ENCODE peak calls at places on chromosomes 4 and X, in nine cellular contexts. C is K562, O is pancreas, F is upper lobe of right lung, G is HepG2, X is A549, N is endothelial cell of umbilical vein, Z is right cardiac atrium, P is adipocyte. L is an unnamed sample.

GRCh38 chr4:9820343-9820742 is 38.9 kb downstream of the DRD5 start:
- DNase-seq in C (no peak), O (no peak), F (no peak), G (no peak), X (no peak), N (no peak), Z (no peak), P (no peak), L (no peak)

GRCh38 chr4:1614502-1614853 is 69.6 kb downstream of the FAM53A start:
- DNase-seq in C (no peak), O (no peak), F (no peak), G (no peak), X (no peak), N (no peak), Z (peak; percentile 45), P (no peak), L (no peak)

GRCh38 chr4:83019794-83020497 is 9.3 kb upstream of the LIN54 start:
- DNase-seq in C (peak; percentile 77), O (no peak), F (no peak), G (no peak), X (no peak), N (no peak), Z (no peak), P (no peak), L (no peak)

GRCh38 chr4:150769845-150770244 is 187.9 kb downstream of the MAB21L2 start:
- DNase-seq in C (no peak), O (no peak), F (no peak), G (no peak), X (no peak), N (no peak), Z (no peak), P (no peak), L (no peak)

GRCh38 chrX:23980063-23980462 is 46.9 kb downstream of the KLHL15 start:
- DNase-seq in C (no peak), O (no peak), F (no peak), G (no peak), X (no peak), N (no peak), Z (no peak), P (no peak), L (no peak)

GRCh38 chr4:42555828-42556227 is 101.1 kb downstream of the ATP8A1 start:
- DNase-seq in C (no peak), O (no peak), F (no peak), G (no peak), X (no peak), N (peak; percentile 28), Z (no peak), P (no peak), L (peak; percentile 22)

GRCh38 chr4:81165853-81166430 is 49.1 kb downstream of the PRKG2 start:
- DNase-seq in C (no peak), O (no peak), F (no peak), G (no peak), X (no peak), N (no peak), Z (no peak), P (no peak), L (no peak)

GRCh38 chr4:39698424-39699009 is 581 bp downstream of the UBE2K start:
- DNase-seq in C (peak; percentile 69), O (peak; percentile 32), F (peak; percentile 76), G (peak; percentile 25), X (no peak), N (peak; percentile 64), Z (peak; percentile 78), P (peak; percentile 76), L (no peak)

GRCh38 chr4:154779362-154779947 is 1.6 kb upstream of the RBM46 start:
- DNase-seq in C (peak; percentile 14), O (no peak), F (no peak), G (peak; percentile 23), X (peak; percentile 42), N (peak; percentile 18), Z (no peak), P (peak; percentile 78), L (no peak)

GRCh38 chr4:101835121-101835904 is 44.8 kb downstream of the BANK1 start:
- DNase-seq in C (no peak), O (no peak), F (no peak), G (peak; percentile 15), X (peak; percentile 69), N (peak; percentile 19), Z (peak; percentile 49), P (peak; percentile 88), L (peak; percentile 66)

GRCh38 chr4:6309755-6310154 is 40.1 kb downstream of the WFS1 start:
- DNase-seq in C (no peak), O (no peak), F (no peak), G (no peak), X (no peak), N (no peak), Z (no peak), P (no peak), L (no peak)
- H3K4me3 ChIP-seq in C (no peak overlapping the region), O (no peak overlapping the region), F (peak overlapping the region; percentile 47), G (peak overlapping the region; percentile 74), X (peak overlapping the region; percentile 38), N (no peak overlapping the region), Z (no peak overlapping the region), P (no peak overlapping the region), L (no peak overlapping the region)

GRCh38 chr4:17810260-17811077 is at the start of the genes DCAF16 and NCAPG:
- DNase-seq in C (peak; percentile 100), O (peak; percentile 99), F (peak; percentile 100), G (peak; percentile 98), X (peak; percentile 99), N (peak; percentile 100), Z (peak; percentile 99), P (peak; percentile 100), L (peak; percentile 98)

GRCh38 chr4:17811078-17811603 is 362 bp downstream of the NCAPG start:
- DNase-seq in C (peak; percentile 61), O (no peak), F (no peak), G (no peak), X (no peak), N (no peak), Z (no peak), P (peak; percentile 58), L (no peak)

GRCh38 chr4:17814140-17814539 is 3.4 kb downstream of the NCAPG start:
- DNase-seq in C (peak; percentile 29), O (no peak), F (no peak), G (no peak), X (no peak), N (peak; percentile 75), Z (no peak), P (no peak), L (no peak)

GRCh38 chr4:17812125-17812524 is 1.3 kb downstream of the NCAPG start:
- DNase-seq in C (no peak), O (no peak), F (no peak), G (no peak), X (no peak), N (peak; percentile 32), Z (no peak), P (no peak), L (no peak)

DNA sequence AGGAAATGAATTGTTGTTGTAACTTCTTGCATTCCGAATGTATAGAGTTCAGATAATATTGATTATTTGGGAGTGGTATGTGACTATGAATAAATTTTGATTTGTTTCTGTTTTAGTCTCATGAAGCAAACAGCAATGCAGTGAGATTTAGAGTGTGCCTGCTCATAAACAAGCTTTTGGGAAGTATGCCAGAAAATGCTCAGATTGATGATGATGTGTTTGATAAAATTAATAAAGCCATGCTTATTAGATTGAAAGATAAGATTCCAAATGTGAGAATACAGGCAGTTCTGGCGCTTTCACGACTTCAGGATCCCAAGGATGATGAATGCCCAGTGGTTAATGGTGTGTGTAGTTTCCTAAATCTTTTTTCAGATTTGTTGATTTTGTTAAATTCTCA is 2.0 kb downstream of the NCAPG start:
- DNase-seq in C (no peak), O (no peak), F (no peak), G (no peak), X (no peak), N (peak; percentile 50), Z (no peak), P (peak; percentile 36), L (no peak)
- H3K4me3 ChIP-seq in C (peak overlapping the region; percentile 65), O (no peak overlapping the region), F (no peak overlapping the region), G (peak overlapping the region; percentile 21), X (peak overlapping the region; percentile 75), N (peak overlapping the region; percentile 97), Z (no peak overlapping the region), P (no peak overlapping the region), L (peak overlapping the region; percentile 91)

DNA sequence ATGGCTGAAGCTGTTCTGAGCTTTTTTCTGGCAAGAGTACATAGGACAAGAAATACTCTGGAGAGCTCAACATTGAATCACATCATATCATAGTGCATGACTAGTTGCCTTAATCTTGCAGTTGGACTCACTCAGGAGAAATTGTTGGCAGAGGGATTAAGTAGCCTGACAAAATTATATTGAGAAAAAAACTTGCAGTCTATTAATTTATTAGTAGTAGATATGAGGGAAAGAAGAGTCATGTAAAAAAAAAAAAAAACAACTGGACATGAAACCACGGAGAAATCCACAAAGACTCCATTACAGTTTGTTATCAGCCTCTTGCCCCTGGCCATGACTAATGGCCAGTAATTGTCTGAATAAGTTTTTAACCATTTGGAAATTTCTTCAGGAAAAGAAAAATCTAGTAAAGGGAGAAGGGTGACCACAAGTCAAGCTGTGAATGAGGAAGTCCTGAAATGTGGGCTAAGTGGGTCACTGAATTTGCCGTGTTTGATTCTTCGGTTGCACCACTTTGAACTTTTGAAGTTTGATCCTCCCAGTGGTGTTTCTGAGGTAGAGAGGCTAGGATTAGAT is 45.6 kb downstream of the FHL1 start:
- DNase-seq in C (no peak), O (no peak), F (no peak), G (no peak), X (no peak), N (no peak), Z (no peak), P (peak; percentile 48), L (no peak)
- H3K4me3 ChIP-seq in C (no peak overlapping the region), O (no peak overlapping the region), F (no peak overlapping the region), G (no peak overlapping the region), X (no peak overlapping the region), N (no peak overlapping the region), Z (no peak overlapping the region), P (no peak overlapping the region), L (no peak overlapping the region)

GRCh38 chrX:65589304-65589703 is 54.7 kb upstream of the LAS1L start:
- DNase-seq in C (no peak), O (no peak), F (no peak), G (no peak), X (no peak), N (no peak), Z (peak; percentile 9), P (no peak), L (no peak)

GRCh38 chrX:65586491-65586890 is 51.9 kb upstream of the LAS1L start:
- DNase-seq in C (no peak), O (no peak), F (no peak), G (no peak), X (no peak), N (no peak), Z (peak; percentile 22), P (no peak), L (no peak)

GRCh38 chrX:65591206-65591605 is 56.6 kb upstream of the LAS1L start:
- DNase-seq in C (no peak), O (no peak), F (no peak), G (no peak), X (no peak), N (no peak), Z (no peak), P (no peak), L (no peak)

GRCh38 chrX:65587616-65588526 is 53.3 kb upstream of the LAS1L start:
- DNase-seq in C (peak; percentile 81), O (peak; percentile 10), F (peak; percentile 80), G (no peak), X (peak; percentile 8), N (peak; percentile 38), Z (peak; percentile 94), P (peak; percentile 59), L (no peak)

DNA sequence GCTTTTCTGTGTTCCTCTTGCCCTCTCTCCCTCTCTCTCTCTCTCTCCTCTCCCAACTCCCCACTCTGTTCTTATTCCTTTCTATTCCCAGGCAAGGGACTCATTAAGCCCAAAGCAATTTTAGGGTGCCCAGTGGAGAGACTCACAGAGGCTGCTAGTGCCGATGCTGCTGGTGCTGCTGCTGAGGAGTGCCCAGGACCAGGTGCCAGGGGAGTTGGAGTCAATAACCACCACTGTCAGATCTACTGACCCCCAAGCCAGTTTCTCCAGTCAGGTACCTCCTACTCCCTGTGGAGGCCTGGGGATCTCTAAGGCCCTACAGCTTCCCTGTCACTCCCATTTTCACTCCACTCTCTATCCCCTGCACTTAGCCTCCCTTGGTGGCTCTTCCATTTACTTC is 54.2 kb upstream of the LAS1L start:
- DNase-seq in C (no peak), O (no peak), F (no peak), G (no peak), X (no peak), N (no peak), Z (no peak), P (no peak), L (no peak)
- H3K4me3 ChIP-seq in C (peak overlapping the region; percentile 42), O (no peak overlapping the region), F (peak overlapping the region; percentile 35), G (no peak overlapping the region), X (no peak overlapping the region), N (no peak overlapping the region), Z (no peak overlapping the region), P (peak overlapping the region; percentile 54), L (no peak overlapping the region)